ENCODE peak calls at places on chromosome 15, in ten cellular contexts. Y, N, V, H, B, F, U, S, X and T are unnamed samples.

GRCh38 chr15:90902996-90903732 is at the start of gene MAN2A2:
- DNase-seq in Y (peak; percentile 55), N (peak; percentile 52), V (no peak), H (peak; percentile 54), B (no peak), F (no peak), U (peak; percentile 83), S (peak; percentile 63), X (peak; percentile 52), T (peak; percentile 44)

GRCh38 chr15:74419432-74419831 is 14.3 kb downstream of the SEMA7A start:
- DNase-seq in Y (no peak), N (no peak), V (no peak), H (no peak), B (no peak), F (no peak), U (no peak), S (no peak), X (no peak), T (no peak)

GRCh38 chr15:51253385-51253784 is 85.0 kb downstream of the CYP19A1 start:
- DNase-seq in Y (no peak), N (no peak), V (no peak), H (no peak), B (no peak), F (no peak), U (no peak), S (peak; percentile 34), X (no peak), T (no peak)

GRCh38 chr15:68369931-68370767 is 61.8 kb downstream of the ITGA11 start:
- DNase-seq in Y (no peak), N (no peak), V (no peak), H (no peak), B (no peak), F (no peak), U (no peak), S (no peak), X (no peak), T (no peak)

GRCh38 chr15:40964006-40964405 is 10.7 kb downstream of the CHAC1 start:
- DNase-seq in Y (no peak), N (no peak), V (no peak), H (no peak), B (no peak), F (no peak), U (no peak), S (no peak), X (no peak), T (no peak)

GRCh38 chr15:82263350-82263749 is 732 bp downstream of the SAXO2 start:
- DNase-seq in Y (no peak), N (no peak), V (no peak), H (no peak), B (no peak), F (no peak), U (no peak), S (no peak), X (no peak), T (no peak)

GRCh38 chr15:57146394-57147140 is 228.1 kb downstream of the TCF12 start:
- DNase-seq in Y (peak; percentile 53), N (peak; percentile 57), V (no peak), H (no peak), B (no peak), F (peak; percentile 68), U (peak; percentile 60), S (peak; percentile 13), X (no peak), T (peak; percentile 41)

GRCh38 chr15:96421211-96421610 is 90.7 kb downstream of the NR2F2 start:
- DNase-seq in Y (no peak), N (peak; percentile 58), V (peak; percentile 6), H (no peak), B (no peak), F (no peak), U (peak; percentile 30), S (peak; percentile 71), X (no peak), T (no peak)

GRCh38 chr15:63344737-63345390 is 36.8 kb downstream of the CA12 start:
- DNase-seq in Y (no peak), N (no peak), V (no peak), H (no peak), B (no peak), F (no peak), U (peak; percentile 45), S (no peak), X (no peak), T (no peak)

GRCh38 chr15:55267401-55268053 is 22.1 kb downstream of the RAB27A start:
- DNase-seq in Y (no peak), N (peak; percentile 79), V (no peak), H (peak; percentile 57), B (no peak), F (peak; percentile 20), U (no peak), S (peak; percentile 14), X (peak; percentile 65), T (peak; percentile 81)

GRCh38 chr15:90191795-90192494 is 9.2 kb upstream of the SEMA4B start:
- DNase-seq in Y (peak; percentile 89), N (peak; percentile 76), V (no peak), H (peak; percentile 10), B (peak; percentile 92), F (peak; percentile 43), U (no peak), S (peak; percentile 60), X (no peak), T (no peak)